ENCODE peak calls at places on chromosomes 3 and 15, in four cellular contexts. M is GM12878, E is HepG2, G is K562. O is an unnamed sample.

GRCh38 chr3:14957933-14958332 is 10.6 kb downstream of the NR2C2 start:
- DNase-seq in G (no peak), M (no peak), E (no peak), O (no peak)

GRCh38 chr3:148950806-148951205 is 40.5 kb upstream of the GYG1 start:
- DNase-seq in M (no peak), E (peak; percentile 16), G (no peak), O (no peak)

GRCh38 chr15:92097473-92098178 is 244.1 kb downstream of the SLCO3A1 start:
- DNase-seq in E (peak; percentile 30), M (peak; percentile 20), G (peak; percentile 36), O (peak; percentile 69)

GRCh38 chr3:150077581-150078247 is 107.0 kb upstream of the PFN2 start:
- DNase-seq in M (no peak), G (no peak), E (no peak), O (no peak)

GRCh38 chr15:52308446-52309153 is 13.0 kb upstream of the MYO5C start:
- DNase-seq in M (no peak), E (no peak), G (no peak), O (no peak)

GRCh38 chr15:74504418-74504817 is 36.6 kb upstream of the ARID3B start:
- DNase-seq in E (no peak), M (no peak), G (no peak), O (no peak)

GRCh38 chr15:55194246-55194645 is 2.5 kb downstream of the RSL24D1 start:
- DNase-seq in E (no peak), M (no peak), G (no peak), O (no peak)

GRCh38 chr15:51183076-51183475 is 88.4 kb upstream of the TNFAIP8L3 start:
- DNase-seq in E (no peak), G (no peak), M (no peak), O (no peak)

GRCh38 chr3:154018100-154018696 is 103.0 kb upstream of the ARHGEF26 start:
- DNase-seq in G (peak; percentile 33), E (peak; percentile 33), M (peak; percentile 11), O (peak; percentile 22)

GRCh38 chr3:33954956-33955355 is 156.5 kb downstream of the PDCD6IP start:
- DNase-seq in M (no peak), E (peak; percentile 37), G (no peak), O (no peak)

GRCh38 chr3:34009480-34009844 is 211.0 kb downstream of the PDCD6IP start:
- DNase-seq in G (no peak), M (no peak), E (no peak), O (no peak)

GRCh38 chr3:104596551-104596950 is 770.2 kb upstream of the ALCAM start:
- DNase-seq in G (no peak), E (peak; percentile 25), M (peak; percentile 20), O (peak; percentile 14)

GRCh38 chr15:73389971-73390544 is 21.3 kb upstream of the HCN4 start:
- DNase-seq in E (peak; percentile 43), G (no peak), M (no peak), O (no peak)

GRCh38 chr15:77650285-77650684 is 17.6 kb upstream of the LINGO1 start:
- DNase-seq in G (peak; percentile 69), M (no peak), E (peak; percentile 29), O (peak; percentile 70)

GRCh38 chr15:89379818-89380217 is 45.2 kb upstream of the POLG start:
- DNase-seq in M (no peak), G (no peak), E (no peak), O (no peak)

GRCh38 chr3:193701896-193702644 is 109.1 kb downstream of the OPA1 start:
- DNase-seq in E (no peak), G (no peak), M (peak; percentile 62), O (no peak)

GRCh38 chr3:197417451-197417850 is 119.0 kb upstream of the DLG1 start:
- DNase-seq in M (no peak), G (no peak), E (no peak), O (no peak)

GRCh38 chr3:102905826-102906225 is 471.0 kb downstream of the ZPLD1 start:
- DNase-seq in G (no peak), M (no peak), E (no peak), O (no peak)

GRCh38 chr3:138174421-138175122 is at the start of gene DBR1:
- DNase-seq in E (peak; percentile 86), M (peak; percentile 50), G (peak; percentile 69), O (peak; percentile 86)

GRCh38 chr15:78915341-78916087 is 29.3 kb downstream of the CTSH start:
- DNase-seq in E (no peak), G (no peak), M (no peak), O (no peak)

GRCh38 chr15:76682259-76682658 is 222.9 kb downstream of the SCAPER start:
- DNase-seq in M (no peak), E (no peak), G (no peak), O (no peak)

GRCh38 chr3:98563661-98564281 is 29.6 kb downstream of the CPOX start:
- DNase-seq in G (no peak), M (no peak), E (no peak), O (no peak)

GRCh38 chr3:120765830-120766511 is 23.4 kb downstream of the GTF2E1 start:
- DNase-seq in E (peak; percentile 10), M (no peak), G (no peak), O (no peak)

GRCh38 chr15:90903733-90904536 is 833 bp downstream of the MAN2A2 start:
- DNase-seq in G (peak; percentile 38), M (no peak), E (peak; percentile 64), O (no peak)

GRCh38 chr15:44882499-44882968 is 74.0 kb upstream of the TERB2 start:
- DNase-seq in E (no peak), G (no peak), M (peak; percentile 92), O (no peak)

GRCh38 chr3:156132313-156132712 is 11.9 kb downstream of the KCNAB1 start:
- DNase-seq in G (no peak), E (no peak), M (no peak), O (no peak)

GRCh38 chr15:59434481-59434880 is 3.5 kb upstream of the FAM81A start:
- DNase-seq in M (no peak), E (no peak), G (no peak), O (no peak)

GRCh38 chr15:73078722-73079121 is 26.5 kb downstream of the NEO1 start:
- DNase-seq in M (no peak), E (peak; percentile 73), G (no peak), O (no peak)

GRCh38 chr3:12585181-12585580 is 28.3 kb downstream of the MKRN2 start:
- DNase-seq in M (no peak), G (no peak), E (no peak), O (no peak)

GRCh38 chr3:129576514-129577345 is 29.7 kb downstream of the PLXND1 start:
- DNase-seq in E (peak; percentile 33), G (no peak), M (peak; percentile 35), O (no peak)

GRCh38 chr3:184899953-184900595 is 88.1 kb downstream of the VPS8 start:
- DNase-seq in G (no peak), E (no peak), M (no peak), O (no peak)

GRCh38 chr15:82810863-82811421 is 1.5 kb downstream of the WHAMM start:
- DNase-seq in E (no peak), G (no peak), M (peak; percentile 45), O (no peak)

GRCh38 chr3:105527538-105527937 is 160.8 kb downstream of the ALCAM start:
- DNase-seq in E (no peak), M (no peak), G (no peak), O (no peak)

GRCh38 chr3:133792171-133792763 is 13.3 kb upstream of the SRPRB start:
- DNase-seq in G (no peak), E (no peak), M (no peak), O (no peak)

GRCh38 chr15:61639491-61639890 is 410.4 kb upstream of the RORA start:
- DNase-seq in G (no peak), M (no peak), E (no peak), O (no peak)

GRCh38 chr15:99197861-99198260 is 51.5 kb downstream of the TTC23 start:
- DNase-seq in E (no peak), G (no peak), M (no peak), O (no peak)
- TF ChIP-seq FOXM1 in E (no peak), G (no peak), M (no peak), O (no peak)

GRCh38 chr3:61505197-61505596 is 56.2 kb upstream of the PTPRG start:
- DNase-seq in G (no peak), M (no peak), E (no peak), O (no peak)
- TF ChIP-seq MAX in G (no peak), M (no peak), E (no peak), O (no peak)

DNA sequence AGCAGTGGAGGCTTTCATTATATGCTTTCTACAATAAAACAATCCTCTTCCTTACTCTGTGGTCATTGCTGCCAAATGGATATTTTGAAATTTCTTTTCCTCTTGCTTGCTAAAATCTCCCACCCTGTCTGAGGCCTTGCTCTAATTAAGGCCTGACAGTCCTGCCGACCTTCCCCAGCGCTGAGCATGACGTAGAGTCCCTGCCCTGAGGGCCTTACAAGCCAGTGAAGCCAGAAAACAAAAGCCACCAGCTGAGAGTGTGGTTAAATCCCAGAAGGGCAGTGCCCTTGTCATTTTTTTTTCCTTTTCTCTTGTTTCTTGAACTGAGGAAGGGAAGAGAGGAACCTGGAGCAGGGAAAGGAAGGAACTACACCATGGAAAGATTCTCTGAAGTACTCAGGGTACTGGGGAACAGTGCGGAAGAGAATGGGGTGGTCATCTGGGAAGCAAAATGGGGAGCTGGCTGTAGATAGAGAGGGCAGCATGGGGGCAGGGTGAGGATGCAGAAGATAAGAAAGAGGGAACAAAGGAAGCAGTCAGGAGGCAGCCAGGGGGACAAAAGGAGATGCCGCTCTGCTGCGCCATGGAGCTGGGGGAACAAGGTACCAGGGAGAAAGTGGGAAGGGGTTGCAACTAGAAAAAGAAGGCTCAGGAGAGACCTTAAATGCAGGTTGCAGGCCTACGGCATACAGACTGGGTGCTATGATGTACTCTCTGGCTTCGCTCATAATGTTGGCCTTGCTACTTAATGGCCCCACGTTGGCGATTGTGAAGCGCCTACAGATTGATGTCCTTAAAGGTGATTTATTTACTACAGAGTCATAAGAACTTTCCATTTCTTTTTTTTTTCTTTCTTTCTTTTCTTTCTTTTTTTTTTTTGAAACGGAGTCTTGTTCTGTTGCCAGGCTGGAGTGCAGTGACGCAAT is 25.1 kb downstream of the ZBTB38 start:
- DNase-seq in M (no peak), G (no peak), E (no peak), O (peak; percentile 69)
- TF ChIP-seq FOXM1 in M (no peak), G (no peak), E (no peak), O (no peak)

DNA sequence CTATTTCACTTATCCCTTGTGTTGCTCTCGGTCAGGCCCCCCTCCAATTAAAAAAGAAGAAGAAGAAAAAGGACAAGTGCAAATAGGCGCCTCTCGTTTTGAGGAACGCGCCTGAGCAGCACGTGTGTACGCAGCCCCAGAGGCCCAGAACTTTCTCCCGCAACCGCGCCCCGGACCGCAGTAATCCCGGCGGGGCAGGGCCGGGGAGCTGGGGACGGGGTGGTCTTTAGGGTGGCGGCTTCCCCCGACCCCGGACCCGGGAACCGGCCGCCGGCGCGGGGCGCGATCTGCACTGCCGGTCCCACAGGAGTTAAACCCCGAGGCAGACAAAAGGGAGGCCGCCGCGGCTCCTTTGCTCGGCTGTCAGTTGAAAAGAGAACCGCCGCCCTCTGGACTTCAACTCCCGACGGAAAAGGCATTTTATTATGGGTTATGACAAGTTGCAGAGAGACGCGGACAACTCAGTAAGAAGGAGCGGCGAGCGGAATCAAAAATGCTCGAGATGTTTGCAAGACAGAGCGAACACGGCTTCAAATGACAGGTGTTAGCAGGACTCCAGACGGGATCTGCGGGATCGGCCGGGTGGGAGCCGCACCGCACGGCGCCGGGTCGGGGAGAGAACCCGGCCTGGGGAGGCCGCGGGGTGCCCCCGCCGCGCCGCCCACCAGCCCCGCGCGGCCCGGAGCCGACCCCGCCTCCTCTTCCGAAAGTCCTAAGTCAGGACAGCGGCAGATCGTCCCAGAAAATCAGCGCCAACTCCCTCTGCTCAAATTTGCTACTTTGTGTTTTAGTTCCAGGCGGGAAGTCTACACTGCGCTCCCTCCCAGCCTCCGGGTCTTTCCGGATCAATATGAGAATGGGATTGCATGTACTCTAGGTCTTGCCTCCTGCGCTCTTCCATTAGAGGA is 79.0 kb downstream of the NR2F2 start:
- DNase-seq in M (no peak), E (peak; percentile 4), G (peak; percentile 45), O (peak; percentile 33)
- TF ChIP-seq MAX in M (no peak), E (no peak), G (no peak), O (no peak)

GRCh38 chr15:39472661-39473657 is 107.9 kb upstream of the THBS1 start:
- DNase-seq in M (no peak), G (no peak), E (no peak), O (no peak)
- TF ChIP-seq FOXM1 in M (no peak), G (no peak), E (no peak), O (no peak)